ENCODE peak calls at places on chromosomes 7 and 10, in seven cellular contexts. P, M, F, Y, I, V and S are unnamed samples. For H3K4me1, H3K9me3 and H3K36me3, the result is how much of the 10 kb centered on the place peaks cover.

GRCh38 chr7:10888861-10889260 is 84.8 kb upstream of the PHF14 start:
- DNase-seq in M (no peak), Y (no peak), V (no peak), I (no peak), P (peak), F (no peak), S (no peak)

GRCh38 chr10:108388716-108389115 is 1224.2 kb upstream of the SORCS1 start:
- DNase-seq in P (no peak), Y (no peak), M (no peak), V (no peak), I (no peak), F (no peak), S (no peak)

GRCh38 chr10:6203331-6204062 is 765 bp downstream of the PFKFB3 start:
- DNase-seq in P (peak), F (no peak), M (no peak), V (peak), I (peak), Y (peak), S (peak)

GRCh38 chr10:86049442-86049841 is 317.2 kb downstream of the GRID1 start:
- DNase-seq in F (no peak), V (no peak), M (no peak), Y (no peak), I (no peak), P (no peak), S (no peak)

GRCh38 chr7:35555934-35556333 is 139.0 kb downstream of the HERPUD2 start:
- DNase-seq in Y (no peak), V (peak), F (peak), P (no peak), I (no peak), M (no peak), S (no peak)

GRCh38 chr10:114506874-114507385 is 102.6 kb upstream of the AFAP1L2 start:
- DNase-seq in M (no peak), V (no peak), Y (no peak), P (no peak), I (no peak), F (no peak), S (no peak)

GRCh38 chr7:138834583-138834982 is 36.6 kb upstream of the ATP6V0A4 start:
- DNase-seq in V (no peak), M (no peak), I (no peak), F (no peak), Y (no peak), P (no peak), S (no peak)

GRCh38 chr7:69839782-69840181 is 241.5 kb downstream of the AUTS2 start:
- DNase-seq in P (no peak), I (no peak), F (no peak), Y (no peak), M (no peak), V (no peak), S (no peak)

GRCh38 chr10:65570143-65571010 is 1355.5 kb upstream of the LRRTM3 start:
- DNase-seq in I (no peak), M (no peak), V (peak), P (peak), Y (peak), F (no peak), S (peak)

GRCh38 chr10:17805921-17806577 is 3.1 kb upstream of the MRC1 start:
- DNase-seq in I (no peak), M (no peak), V (no peak), P (peak), Y (no peak), F (no peak), S (peak)

GRCh38 chr10:59362991-59363390 is 642 bp upstream of the FAM13C start:
- DNase-seq in Y (peak), F (no peak), P (peak), V (peak), I (peak), M (no peak), S (peak)

DNA sequence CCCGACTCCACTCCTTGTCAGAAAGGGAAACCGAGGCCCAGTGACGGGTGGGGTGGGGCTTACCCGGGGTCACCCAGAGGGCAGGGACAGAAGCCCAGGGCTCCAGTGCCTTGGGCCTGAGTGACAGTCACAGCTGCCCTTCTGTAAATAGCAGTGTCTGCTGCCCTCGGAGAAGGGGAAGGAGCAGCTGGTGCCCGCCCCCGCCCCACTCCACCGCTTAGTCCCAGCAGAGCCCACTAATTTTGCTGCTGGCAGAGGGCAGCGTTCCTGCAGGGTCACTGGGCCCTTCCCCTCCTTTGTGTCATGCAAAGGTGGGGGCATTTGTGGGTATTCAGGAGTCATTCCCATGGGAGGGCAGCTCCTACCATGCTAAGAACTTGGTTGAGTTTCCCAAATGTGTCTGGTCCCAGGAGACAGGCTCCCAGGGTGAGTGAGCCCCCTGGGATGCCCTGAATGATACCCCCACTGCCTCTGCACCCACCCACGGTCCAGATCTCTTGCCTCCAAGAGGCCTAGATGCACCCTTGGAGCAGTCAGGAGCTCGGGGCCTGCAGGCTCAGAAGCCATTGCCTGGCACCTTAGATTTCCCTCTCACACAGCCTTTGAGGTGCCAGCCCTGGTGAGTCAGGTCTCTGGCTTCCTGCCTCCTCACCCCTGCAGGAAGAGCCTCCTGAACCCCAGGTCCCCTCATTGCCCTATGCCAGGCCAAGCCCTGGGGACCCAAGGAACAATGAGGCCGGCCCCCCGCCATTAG is 17.2 kb downstream of the SH2B2 start:
- DNase-seq in V (no peak), M (no peak), P (no peak), F (no peak), Y (peak), I (no peak), S (no peak)
- H3K4me1 ChIP-seq in V (under half), M (under half), P (under half), F (under half), Y (under half), I (under half), S (under half)

GRCh38 chr7:147607151-147607800 is 983.3 kb upstream of the C7orf33 start:
- DNase-seq in F (no peak), I (no peak), V (no peak), P (no peak), Y (no peak), M (no peak), S (no peak)
- H3K9me3 ChIP-seq in F (under half), I (under half), V (under half), P (under half), Y (under half), M (under half), S (under half)

GRCh38 chr10:95281206-95281605 is 9.6 kb downstream of the PDLIM1 start:
- DNase-seq in V (no peak), Y (no peak), F (no peak), M (no peak), P (no peak), I (no peak), S (no peak)
- H3K36me3 ChIP-seq in V (under half), Y (under half), F (under half), M (under half), P (under half), I (under half), S (under half)

DNA sequence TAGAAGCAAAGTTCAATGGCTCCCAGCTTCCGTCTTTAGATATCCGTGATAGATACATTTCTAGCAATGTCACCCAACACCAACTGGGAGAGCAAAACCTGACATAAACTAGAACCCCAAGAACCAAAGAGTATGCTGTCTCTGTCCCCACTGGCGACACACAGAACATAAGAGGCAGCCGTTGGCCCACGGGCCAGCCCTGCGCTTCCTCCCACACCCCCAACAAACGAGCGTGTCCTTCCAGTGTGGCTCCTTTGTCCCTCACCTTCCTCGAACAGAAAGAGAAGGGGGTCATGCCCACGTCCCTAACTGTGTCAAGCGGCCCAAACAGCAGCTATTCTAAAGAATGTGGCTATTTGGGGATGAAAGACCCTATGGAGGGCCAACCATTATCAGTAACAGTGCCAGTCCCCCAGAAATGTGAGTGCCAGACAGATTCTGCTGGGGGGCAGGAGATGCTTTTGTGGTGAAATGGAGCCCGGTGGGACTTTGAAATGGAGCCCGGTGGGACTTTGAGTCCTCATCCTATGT is 171.9 kb downstream of the USP6NL start:
- DNase-seq in I (no peak), Y (no peak), F (no peak), V (no peak), M (no peak), P (no peak), S (no peak)
- H3K4me1 ChIP-seq in I (under half), Y (under half), F (under half), V (under half), M (under half), P (under half), S (under half)

DNA sequence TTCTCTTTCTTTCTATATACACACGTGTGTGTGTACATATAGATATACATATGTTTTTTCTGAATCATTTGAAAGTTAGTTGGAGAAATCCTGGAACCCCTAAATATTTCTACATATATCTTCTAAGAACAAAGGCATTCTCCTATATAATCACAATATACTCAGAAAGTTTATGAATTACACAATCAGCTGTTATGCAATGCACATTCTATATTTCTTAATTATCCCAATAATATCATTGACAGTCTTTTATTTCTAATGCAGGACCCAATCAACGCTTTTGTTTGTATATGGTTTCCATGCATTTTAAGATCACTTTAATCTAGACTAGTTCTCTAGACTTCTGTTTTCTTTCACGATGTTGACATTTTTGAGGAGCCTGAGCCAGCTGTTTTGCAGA is 27.7 kb upstream of the ZNF746 start:
- DNase-seq in Y (no peak), I (no peak), F (no peak), V (no peak), P (no peak), M (no peak), S (no peak)
- H3K9me3 ChIP-seq in Y (under half), I (under half), F (under half), V (under half), P (under half), M (under half), S (under half)

GRCh38 chr10:3095373-3096139 is 28.2 kb downstream of the PFKP start:
- DNase-seq in I (peak), F (peak), Y (no peak), V (peak), M (no peak), P (peak), S (peak)
- H3K36me3 ChIP-seq in I (under half), F (under half), Y (under half), V (under half), M (under half), P (under half), S (under half)